ENCODE peak calls at places on chromosome 16, in four cellular contexts. E, A, U and N are unnamed samples. For H3K27me3, the result is how much of the 10 kb centered on the place peaks cover.

GRCh38 chr16:15694499-15694898 is 44.5 kb downstream of the NDE1 start:
- DNase-seq in A (no peak), U (no peak), E (peak), N (no peak)

GRCh38 chr16:85216522-85217375 is 104.5 kb upstream of the CIBAR2 start:
- DNase-seq in E (no peak), U (no peak), A (no peak), N (no peak)

GRCh38 chr16:74740795-74741304 is 33.8 kb downstream of the FA2H start:
- DNase-seq in U (no peak), E (peak), A (peak), N (peak)

GRCh38 chr16:78624349-78624748 is 524.9 kb downstream of the WWOX start:
- DNase-seq in U (no peak), A (no peak), E (no peak), N (no peak)

GRCh38 chr16:31876955-31877828 is 3.6 kb downstream of the ZNF267 start:
- DNase-seq in A (no peak), U (no peak), E (peak), N (peak)

GRCh38 chr16:22264786-22265185 is 32.4 kb upstream of the POLR3E start:
- DNase-seq in E (no peak), A (no peak), U (peak), N (no peak)

GRCh38 chr16:19174478-19174877 is 6.4 kb downstream of the SYT17 start:
- DNase-seq in U (no peak), A (no peak), E (no peak), N (no peak)

GRCh38 chr16:81654346-81654745 is 124.7 kb upstream of the PLCG2 start:
- DNase-seq in A (no peak), E (peak), U (no peak), N (peak)

GRCh38 chr16:49781401-49781800 is 74.5 kb downstream of the ZNF423 start:
- DNase-seq in U (no peak), A (no peak), E (peak), N (no peak)

GRCh38 chr16:80862153-80862552 is 57.8 kb upstream of the CDYL2 start:
- DNase-seq in E (no peak), U (no peak), A (no peak), N (no peak)

GRCh38 chr16:30949655-30950515 is 1.0 kb downstream of the ORAI3 start:
- DNase-seq in E (peak), A (peak), U (peak), N (peak)

GRCh38 chr16:57123216-57123968 is 31.0 kb downstream of the CPNE2 start:
- DNase-seq in A (no peak), U (no peak), E (no peak), N (no peak)

GRCh38 chr16:78240459-78241222 is 141.2 kb downstream of the WWOX start:
- DNase-seq in U (peak), E (no peak), A (no peak), N (peak)

GRCh38 chr16:26019885-26020284 is 328.1 kb downstream of the HS3ST4 start:
- DNase-seq in A (no peak), E (no peak), U (no peak), N (no peak)

GRCh38 chr16:28089992-28090365 is 26.5 kb upstream of the GSG1L start:
- DNase-seq in E (no peak), U (no peak), A (no peak), N (no peak)

GRCh38 chr16:52066951-52067350 is 480.0 kb downstream of the TOX3 start:
- DNase-seq in A (no peak), E (no peak), U (no peak), N (no peak)

GRCh38 chr16:15757630-15758251 is 99.1 kb downstream of the MYH11 start:
- DNase-seq in U (no peak), A (no peak), E (no peak), N (no peak)

DNA sequence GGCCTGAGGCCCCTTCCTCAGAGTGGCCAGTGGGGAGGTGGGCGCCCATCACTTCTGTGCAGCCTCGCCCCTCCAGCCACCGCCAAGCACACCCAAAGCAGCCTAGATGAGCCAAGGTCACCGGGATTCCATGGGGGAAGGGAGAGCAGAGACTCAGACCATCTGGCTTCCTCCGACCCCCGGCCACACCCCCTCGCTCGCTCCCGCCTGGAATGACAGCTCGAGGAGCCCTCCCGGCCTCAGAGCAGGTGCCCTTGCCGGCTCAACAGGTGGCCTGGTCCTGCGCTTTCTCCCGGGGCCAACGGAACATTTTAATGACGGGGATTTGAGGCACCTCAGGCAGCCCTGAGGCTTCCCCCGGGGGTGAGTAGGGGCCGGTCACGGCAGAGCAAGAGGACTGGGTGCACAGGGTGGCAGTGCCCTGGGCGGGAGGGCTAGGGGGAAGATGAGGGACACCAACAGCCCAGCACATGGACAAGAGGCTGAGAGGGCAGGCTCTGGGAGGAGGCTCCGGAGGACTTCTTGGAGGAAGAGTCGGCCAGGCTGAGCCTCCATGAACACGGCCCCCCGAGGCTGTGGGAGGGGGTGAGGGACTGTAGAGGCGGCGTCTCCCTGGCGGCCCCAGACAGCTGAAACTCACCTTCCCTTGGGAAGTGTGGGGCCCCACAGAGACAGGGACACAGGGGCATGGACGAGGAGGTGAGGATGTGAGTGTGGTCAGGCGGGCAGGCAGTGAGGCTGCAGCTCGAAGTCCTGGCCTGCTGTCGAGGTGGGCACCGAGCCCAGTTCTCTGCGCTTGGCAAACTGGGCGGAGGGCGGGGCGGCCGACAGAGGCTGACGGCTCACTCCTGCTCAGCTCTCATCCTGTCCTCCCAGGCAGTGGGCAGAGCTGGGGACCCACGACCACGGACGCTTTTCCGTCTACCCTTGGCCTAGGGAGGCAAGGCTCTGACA is 12.5 kb upstream of the C1QTNF8 start:
- DNase-seq in U (no peak), E (peak), A (no peak), N (peak)
- H3K27me3 ChIP-seq in U (half or more), E (under half), A (under half), N (under half)

DNA sequence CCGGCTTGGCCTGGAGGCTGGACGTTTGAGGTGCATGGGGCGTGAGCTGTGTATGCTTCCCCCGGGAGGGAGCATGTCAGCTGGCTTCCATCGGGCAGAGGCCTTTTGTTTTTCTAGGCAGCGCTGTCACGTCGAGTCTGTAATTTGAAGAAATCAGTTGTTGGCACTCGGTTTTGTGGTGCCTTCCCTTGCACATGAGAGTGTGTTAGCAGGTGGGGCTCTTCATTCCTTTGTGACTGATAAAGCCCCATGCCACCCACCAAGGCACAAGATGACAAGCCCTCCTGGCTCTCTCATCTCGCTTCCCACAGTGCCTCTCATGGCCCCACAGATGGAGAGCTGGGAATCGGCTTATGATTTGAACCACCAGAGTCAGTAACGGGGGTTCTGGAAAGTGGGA is 72.1 kb downstream of the BANP start:
- DNase-seq in E (no peak), A (no peak), U (no peak), N (no peak)
- TF ChIP-seq EZH2phosphoT487 in E (no peak), A (no peak), U (no peak), N (no peak)

GRCh38 chr16:60107920-60108319 is 1373.8 kb upstream of the GOT2 start:
- DNase-seq in A (no peak), E (no peak), U (no peak), N (no peak)

GRCh38 chr16:60110531-60110930 is 1376.4 kb upstream of the GOT2 start:
- DNase-seq in E (no peak), A (no peak), U (no peak), N (peak)

GRCh38 chr16:60107467-60107866 is 1373.4 kb upstream of the GOT2 start:
- DNase-seq in E (no peak), A (no peak), U (no peak), N (peak)
- H3K27me3 ChIP-seq in E (under half), A (under half), U (under half), N (under half)

DNA sequence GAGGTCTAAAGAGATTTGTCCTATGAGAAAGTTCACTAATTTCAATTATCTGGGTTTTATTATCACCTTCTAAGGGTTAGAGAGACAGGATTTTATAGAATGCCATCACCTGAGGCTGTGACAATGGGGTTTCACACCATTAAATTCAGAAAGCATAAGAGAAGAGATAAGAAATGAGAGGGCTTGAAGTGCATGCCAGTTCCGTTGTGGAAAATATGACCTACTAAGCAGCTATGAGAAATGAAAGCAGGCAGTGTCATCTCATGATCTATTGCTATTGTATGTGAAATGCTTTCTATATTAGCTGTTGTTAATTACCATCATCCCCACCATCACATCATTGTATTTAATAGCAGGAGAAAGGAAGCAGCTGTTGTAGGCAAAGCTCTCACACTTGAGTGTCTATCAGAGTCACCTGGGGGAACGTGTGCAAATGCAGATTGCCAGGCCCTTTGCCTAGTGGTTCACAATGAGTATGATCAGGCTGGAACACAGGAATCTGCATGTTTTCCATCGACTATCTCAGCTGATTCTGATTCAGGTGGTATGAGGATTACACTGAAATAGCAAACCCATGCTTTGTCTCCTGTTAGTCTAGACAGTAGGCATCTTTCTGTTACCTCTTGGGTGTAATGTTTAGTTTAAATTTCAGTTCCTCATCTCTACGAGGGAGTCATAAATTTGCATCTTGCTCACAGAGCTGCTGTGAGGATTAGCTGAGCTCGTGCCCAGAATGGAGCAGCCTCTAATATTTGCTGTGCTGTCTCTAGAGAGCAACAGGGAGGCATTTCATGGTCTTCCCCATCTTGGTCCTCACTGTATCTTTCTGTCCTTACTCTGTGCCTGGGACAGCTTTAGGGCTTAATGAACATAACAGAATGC is 256.5 kb downstream of the CDH13 start:
- DNase-seq in U (no peak), E (no peak), A (no peak), N (no peak)
- TF ChIP-seq EZH2phosphoT487 in U (no peak), E (no peak), A (no peak), N (no peak)

GRCh38 chr16:88458773-88459235 is 5.7 kb downstream of the ZFPM1 start:
- DNase-seq in E (no peak), A (no peak), U (no peak), N (no peak)
- H3K27me3 ChIP-seq in E (under half), A (under half), U (under half), N (under half)

GRCh38 chr16:3012246-3012645 is 477 bp upstream of the CLDN9 start:
- DNase-seq in A (no peak), E (no peak), U (peak), N (no peak)
- TF ChIP-seq EZH2phosphoT487 in A (no peak), E (no peak), U (no peak), N (no peak)